ENCODE peak calls at places on chromosomes 5 and 9, in seven cellular contexts. P is dorsolateral prefrontal cortex; L is glutamatergic neuron; Z is CD4-positive, alpha-beta T cell; D is endothelial cell; H is lower lobe of right lung; R is B cell. Y is an unnamed sample.
A peak's percentile ranks its signal among the peaks of the same experiment; 100 is the strongest.

GRCh38 chr5:111043712-111044506 is 27.6 kb upstream of the TSLP start:
- DNase-seq in L (no peak), H (no peak), P (no peak), Z (no peak), R (no peak), D (no peak), Y (peak; percentile 27)

GRCh38 chr5:98763001-98763630 is 10.3 kb upstream of the RGMB start:
- DNase-seq in H (no peak), D (no peak), R (no peak), Z (no peak), P (no peak), L (no peak), Y (no peak)

GRCh38 chr9:78097541-78097940 is 65.9 kb upstream of the GNAQ start:
- DNase-seq in D (no peak), H (no peak), Z (no peak), L (no peak), P (no peak), R (peak; percentile 23), Y (no peak)

GRCh38 chr9:4828776-4829175 is 36.0 kb downstream of the RCL1 start:
- DNase-seq in D (no peak), P (no peak), L (no peak), Z (no peak), R (no peak), H (no peak), Y (peak; percentile 26)

GRCh38 chr5:151082976-151083651 is 2.3 kb upstream of the TNIP1 start:
- DNase-seq in L (no peak), R (peak; percentile 59), H (peak; percentile 66), P (no peak), D (no peak), Z (peak; percentile 55), Y (peak; percentile 95)

GRCh38 chr5:109487753-109488420 is 78.1 kb upstream of the PJA2 start:
- DNase-seq in L (no peak), D (no peak), R (no peak), Z (no peak), P (no peak), H (no peak), Y (no peak)

GRCh38 chr9:113131689-113132151 is 19.1 kb upstream of the SLC31A2 start:
- DNase-seq in Z (no peak), R (no peak), L (no peak), D (peak; percentile 42), H (no peak), P (no peak), Y (peak; percentile 40)

GRCh38 chr5:141992349-141992963 is 20.4 kb downstream of the GNPDA1 start:
- DNase-seq in P (peak; percentile 58), H (no peak), L (peak; percentile 73), Z (peak; percentile 79), D (peak; percentile 70), R (peak; percentile 75), Y (peak; percentile 88)

GRCh38 chr5:42951847-42952411 is 88.2 kb downstream of the ANXA2R start:
- DNase-seq in Z (peak; percentile 52), P (no peak), H (peak; percentile 63), R (peak; percentile 68), L (no peak), D (no peak), Y (no peak)

GRCh38 chr9:111050819-111051218 is 12.5 kb upstream of the LPAR1 start:
- DNase-seq in D (no peak), P (no peak), L (no peak), Z (no peak), R (no peak), H (no peak), Y (peak; percentile 42)

DNA sequence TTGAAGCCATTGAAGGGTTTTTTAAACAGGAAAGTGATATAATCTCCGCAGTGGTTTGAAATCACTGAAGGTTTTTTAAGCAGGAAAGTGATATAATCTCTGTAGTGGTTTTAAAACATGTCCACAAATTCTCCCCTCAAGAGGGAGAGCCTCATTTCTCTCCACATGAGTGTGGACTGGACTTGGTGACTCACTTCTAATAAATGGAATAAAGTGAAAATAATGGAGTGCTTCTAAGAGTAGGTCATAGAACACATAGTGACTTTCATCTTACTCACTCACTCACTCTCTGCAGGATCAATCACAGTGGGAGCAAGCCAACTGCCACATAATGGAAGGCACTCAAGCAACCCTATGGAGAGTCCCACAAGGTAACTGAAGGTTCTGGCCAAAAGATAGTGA is 12.0 kb downstream of the CTNNAL1 start:
- DNase-seq in R (no peak), D (no peak), P (no peak), L (no peak), H (no peak), Z (no peak), Y (peak; percentile 9)
- TF ChIP-seq CTCF in R (no peak), D (no peak), P (no peak), L (no peak), H (no peak), Z (no peak), Y (no peak)

DNA sequence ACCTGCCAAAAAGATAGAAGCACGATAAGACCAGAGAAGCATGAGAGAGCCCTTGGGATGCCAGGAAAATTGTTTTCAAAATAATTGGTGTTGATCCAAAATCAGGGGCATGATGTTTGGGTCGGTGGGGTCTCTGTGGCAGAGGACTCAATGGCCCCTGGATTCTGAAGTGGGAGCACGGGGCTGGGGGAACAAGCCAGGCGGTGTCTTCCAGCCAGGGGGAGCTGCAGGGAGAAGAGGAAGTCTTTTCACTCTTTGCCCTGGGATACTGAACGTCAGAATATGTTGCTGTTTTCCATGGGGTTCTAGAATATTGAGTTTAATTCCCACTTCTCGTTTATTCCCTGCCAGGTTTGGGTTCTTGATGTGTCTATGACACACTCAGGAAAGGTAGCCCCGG is 20.4 kb downstream of the TSPAN17 start:
- DNase-seq in P (peak; percentile 15), L (no peak), H (no peak), R (no peak), D (no peak), Z (no peak), Y (no peak)
- TF ChIP-seq CTCF in P (no peak), L (no peak), H (no peak), R (no peak), D (no peak), Z (no peak), Y (no peak)

GRCh38 chr9:15278839-15279238 is 28.2 kb downstream of the TTC39B start:
- DNase-seq in H (no peak), R (no peak), Z (no peak), D (no peak), L (no peak), P (no peak), Y (no peak)

GRCh38 chr9:15280647-15281046 is 26.4 kb downstream of the TTC39B start:
- DNase-seq in H (no peak), Z (no peak), D (no peak), R (no peak), L (no peak), P (no peak), Y (no peak)

GRCh38 chr9:15278290-15278689 is 28.7 kb downstream of the TTC39B start:
- DNase-seq in R (no peak), D (no peak), L (no peak), Z (no peak), H (no peak), P (no peak), Y (no peak)

GRCh38 chr9:15276328-15276969 is 30.6 kb downstream of the TTC39B start:
- DNase-seq in D (no peak), R (no peak), Z (no peak), H (no peak), P (no peak), L (no peak), Y (no peak)

GRCh38 chr9:15277400-15278137 is 29.4 kb downstream of the TTC39B start:
- DNase-seq in Z (no peak), L (no peak), R (peak; percentile 46), H (no peak), P (no peak), D (no peak), Y (peak; percentile 28)
- TF ChIP-seq CTCF in Z (peak; percentile 68), L (no peak), R (peak; percentile 71), H (peak; percentile 33), P (peak; percentile 65), D (peak; percentile 52), Y (peak; percentile 31)

DNA sequence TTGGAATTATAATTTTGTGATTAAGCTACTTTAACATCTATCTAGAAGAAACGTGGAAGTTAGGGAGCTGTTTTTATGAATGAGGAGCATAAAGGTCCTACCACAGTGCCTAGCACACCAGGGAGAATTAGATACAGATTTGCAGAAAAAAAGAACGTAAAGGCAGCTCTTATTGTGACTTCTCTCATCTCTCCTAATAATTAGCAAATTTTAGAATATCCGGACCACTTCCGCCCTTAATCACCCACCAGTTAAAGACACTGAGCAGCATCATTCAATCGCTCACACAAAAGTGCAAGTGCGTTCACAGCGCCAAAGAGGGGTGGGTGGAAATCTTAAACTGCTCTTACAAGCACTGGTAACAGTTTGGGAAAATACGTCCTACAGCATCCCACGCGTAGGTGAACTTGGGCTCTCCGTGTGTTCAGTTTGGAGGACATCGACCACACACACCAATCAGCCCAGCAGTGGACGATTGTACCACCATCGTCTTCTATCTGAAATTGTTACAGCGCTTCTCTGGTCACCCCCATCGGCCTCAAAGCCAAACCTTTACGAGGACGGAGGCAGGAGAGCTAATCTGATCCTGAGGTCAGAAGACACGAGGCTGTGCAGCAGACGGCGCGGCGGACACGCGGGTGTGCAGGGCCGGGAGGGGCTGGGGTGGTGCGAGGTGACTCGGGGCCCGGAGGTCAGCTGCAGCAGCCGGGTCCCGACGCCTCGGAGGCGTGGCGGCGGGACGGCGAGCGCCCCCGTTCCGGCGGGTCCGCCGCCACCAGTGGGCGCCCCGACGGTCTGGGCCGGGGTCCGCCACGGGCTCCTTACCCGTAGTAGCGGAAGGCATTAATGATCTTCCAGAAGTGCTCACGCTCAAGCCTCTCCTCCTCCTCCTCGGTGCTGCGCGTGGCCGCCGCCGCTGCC is 646 bp downstream of the CARNMT1 start:
- DNase-seq in Z (peak; percentile 9), D (peak; percentile 53), P (peak; percentile 63), R (no peak), H (peak; percentile 82), L (peak; percentile 71), Y (peak; percentile 50)
- TF ChIP-seq CTCF in Z (peak; percentile 30), D (peak; percentile 10), P (no peak), R (no peak), H (no peak), L (no peak), Y (no peak)

GRCh38 chr9:133421615-133422542 is at the start of gene ADAMTS13:
- DNase-seq in D (no peak), Z (no peak), L (no peak), R (peak; percentile 33), P (no peak), H (no peak), Y (no peak)
- TF ChIP-seq CTCF in D (no peak), Z (no peak), L (no peak), R (no peak), P (no peak), H (no peak), Y (no peak)

GRCh38 chr9:69193685-69194032 is 19.6 kb downstream of the TJP2 start:
- DNase-seq in H (no peak), P (no peak), D (peak; percentile 41), L (no peak), Z (no peak), R (no peak), Y (no peak)
- TF ChIP-seq CTCF in H (no peak), P (no peak), D (no peak), L (no peak), Z (no peak), R (no peak), Y (no peak)

GRCh38 chr5:95741458-95741857 is 10.3 kb downstream of the RHOBTB3 start:
- DNase-seq in H (no peak), R (no peak), L (no peak), Z (no peak), D (no peak), P (no peak), Y (no peak)
- TF ChIP-seq CTCF in H (no peak), R (no peak), L (no peak), Z (no peak), D (no peak), P (no peak), Y (no peak)

Y was measured in MCF 10A.